ENCODE peak calls at places on chromosomes 3 and 15, in four cellular contexts. One of them, this sample, is unnamed.

GRCh38 chr3:129040579-129041300 is 19.8 kb upstream of the GP9 start:
- DNase-seq in astrocyte of the spinal cord: no peak
- DNase-seq in dorsolateral prefrontal cortex: no peak
- DNase-seq in HFF-Myc: no peak
- DNase-seq in this sample: no peak

GRCh38 chr15:57821826-57822225 is 115.3 kb downstream of the POLR2M start:
- DNase-seq in astrocyte of the spinal cord: no peak
- DNase-seq in dorsolateral prefrontal cortex: no peak
- DNase-seq in HFF-Myc: no peak
- DNase-seq in this sample: no peak

GRCh38 chr15:90205050-90205848 is 4.1 kb downstream of the SEMA4B start:
- DNase-seq in astrocyte of the spinal cord: no peak
- DNase-seq in dorsolateral prefrontal cortex: no peak
- DNase-seq in HFF-Myc: no peak
- DNase-seq in this sample: no peak

GRCh38 chr3:159882784-159883779 is 105.6 kb upstream of the IL12A start:
- DNase-seq in astrocyte of the spinal cord: peak
- DNase-seq in dorsolateral prefrontal cortex: no peak
- DNase-seq in HFF-Myc: peak
- DNase-seq in this sample: peak

GRCh38 chr3:172367205-172368105 is 80.8 kb downstream of the GHSR start:
- DNase-seq in astrocyte of the spinal cord: peak
- DNase-seq in dorsolateral prefrontal cortex: no peak
- DNase-seq in HFF-Myc: no peak
- DNase-seq in this sample: peak

GRCh38 chr3:100941451-100941850 is 51.8 kb downstream of the ABI3BP start:
- DNase-seq in astrocyte of the spinal cord: no peak
- DNase-seq in dorsolateral prefrontal cortex: no peak
- DNase-seq in HFF-Myc: no peak
- DNase-seq in this sample: no peak

GRCh38 chr15:40420793-40421192 is 15.2 kb downstream of the IVD start:
- DNase-seq in astrocyte of the spinal cord: no peak
- DNase-seq in dorsolateral prefrontal cortex: no peak
- DNase-seq in HFF-Myc: no peak
- DNase-seq in this sample: peak

GRCh38 chr3:107082527-107082926 is 294.7 kb upstream of the CCDC54 start:
- DNase-seq in astrocyte of the spinal cord: no peak
- DNase-seq in dorsolateral prefrontal cortex: no peak
- DNase-seq in HFF-Myc: no peak
- DNase-seq in this sample: no peak

GRCh38 chr3:127185268-127185667 is 7.7 kb upstream of the PRR23E start:
- DNase-seq in astrocyte of the spinal cord: no peak
- DNase-seq in dorsolateral prefrontal cortex: no peak
- DNase-seq in HFF-Myc: no peak
- DNase-seq in this sample: no peak

GRCh38 chr3:18987862-18988447 is 160.4 kb upstream of the KCNH8 start:
- DNase-seq in astrocyte of the spinal cord: no peak
- DNase-seq in dorsolateral prefrontal cortex: no peak
- DNase-seq in HFF-Myc: no peak
- DNase-seq in this sample: no peak

GRCh38 chr3:123282461-123282860 is 80.7 kb downstream of the SEC22A start:
- DNase-seq in astrocyte of the spinal cord: no peak
- DNase-seq in dorsolateral prefrontal cortex: no peak
- DNase-seq in HFF-Myc: no peak
- DNase-seq in this sample: no peak

GRCh38 chr3:7095116-7095515 is 234.2 kb downstream of the GRM7 start:
- DNase-seq in astrocyte of the spinal cord: peak
- DNase-seq in dorsolateral prefrontal cortex: no peak
- DNase-seq in HFF-Myc: no peak
- DNase-seq in this sample: no peak

GRCh38 chr15:62307551-62307950 is 142.5 kb upstream of the C2CD4B start:
- DNase-seq in astrocyte of the spinal cord: peak
- DNase-seq in dorsolateral prefrontal cortex: no peak
- DNase-seq in HFF-Myc: no peak
- DNase-seq in this sample: no peak

GRCh38 chr3:156605686-156606605 is 51.0 kb upstream of the SSR3 start:
- DNase-seq in astrocyte of the spinal cord: peak
- DNase-seq in dorsolateral prefrontal cortex: peak
- DNase-seq in HFF-Myc: no peak
- DNase-seq in this sample: peak

GRCh38 chr3:135965129-135965505 is 411 bp upstream of the PPP2R3A start:
- DNase-seq in astrocyte of the spinal cord: peak
- DNase-seq in dorsolateral prefrontal cortex: no peak
- DNase-seq in HFF-Myc: no peak
- DNase-seq in this sample: no peak

GRCh38 chr15:75347222-75348033 is 589 bp downstream of the NEIL1 start:
- DNase-seq in astrocyte of the spinal cord: no peak
- DNase-seq in dorsolateral prefrontal cortex: peak
- DNase-seq in HFF-Myc: no peak
- DNase-seq in this sample: peak

GRCh38 chr15:62068071-62068786 is 1.5 kb downstream of the C2CD4A start:
- DNase-seq in astrocyte of the spinal cord: peak
- DNase-seq in dorsolateral prefrontal cortex: peak
- DNase-seq in HFF-Myc: no peak
- DNase-seq in this sample: peak

GRCh38 chr15:67685008-67685599 is 140.2 kb upstream of the SKOR1 start:
- DNase-seq in astrocyte of the spinal cord: peak
- DNase-seq in dorsolateral prefrontal cortex: no peak
- DNase-seq in HFF-Myc: peak
- DNase-seq in this sample: peak

GRCh38 chr3:82157952-82158351 is 396.5 kb upstream of the GBE1 start:
- DNase-seq in astrocyte of the spinal cord: peak
- DNase-seq in dorsolateral prefrontal cortex: no peak
- DNase-seq in HFF-Myc: peak
- DNase-seq in this sample: peak

GRCh38 chr3:129162729-129163579 is 2.1 kb upstream of the ISY1 start:
- DNase-seq in astrocyte of the spinal cord: no peak
- DNase-seq in dorsolateral prefrontal cortex: no peak
- DNase-seq in HFF-Myc: no peak
- DNase-seq in this sample: no peak

GRCh38 chr3:147354621-147355020 is 51.7 kb downstream of the ZIC4 start:
- DNase-seq in astrocyte of the spinal cord: no peak
- DNase-seq in dorsolateral prefrontal cortex: no peak
- DNase-seq in HFF-Myc: no peak
- DNase-seq in this sample: no peak

GRCh38 chr3:72848703-72849081 is 447 bp upstream of the SHQ1 start:
- DNase-seq in astrocyte of the spinal cord: no peak
- DNase-seq in dorsolateral prefrontal cortex: no peak
- DNase-seq in HFF-Myc: no peak
- DNase-seq in this sample: no peak

GRCh38 chr3:129917423-129918007 is 24.0 kb upstream of the TMCC1 start:
- DNase-seq in astrocyte of the spinal cord: no peak
- DNase-seq in dorsolateral prefrontal cortex: no peak
- DNase-seq in HFF-Myc: no peak
- DNase-seq in this sample: no peak

GRCh38 chr3:188007897-188008296 is 146.1 kb upstream of the LPP start:
- DNase-seq in astrocyte of the spinal cord: no peak
- DNase-seq in dorsolateral prefrontal cortex: no peak
- DNase-seq in HFF-Myc: no peak
- DNase-seq in this sample: no peak

GRCh38 chr15:88905576-88905975 is 7.6 kb downstream of the MFGE8 start:
- DNase-seq in astrocyte of the spinal cord: no peak
- DNase-seq in dorsolateral prefrontal cortex: no peak
- DNase-seq in HFF-Myc: no peak
- DNase-seq in this sample: no peak

GRCh38 chr15:101718896-101719295 is 5.4 kb downstream of the TARS3 start:
- DNase-seq in astrocyte of the spinal cord: no peak
- DNase-seq in dorsolateral prefrontal cortex: no peak
- DNase-seq in HFF-Myc: no peak
- DNase-seq in this sample: no peak

GRCh38 chr3:13650210-13651056 is 101.5 kb downstream of the FBLN2 start:
- DNase-seq in astrocyte of the spinal cord: peak
- DNase-seq in dorsolateral prefrontal cortex: peak
- DNase-seq in HFF-Myc: peak
- DNase-seq in this sample: peak

GRCh38 chr15:99434506-99435137 is 131.2 kb upstream of the MEF2A start:
- DNase-seq in astrocyte of the spinal cord: no peak
- DNase-seq in dorsolateral prefrontal cortex: peak
- DNase-seq in HFF-Myc: no peak
- DNase-seq in this sample: no peak

GRCh38 chr3:58143417-58144055 is 67.2 kb downstream of the DNASE1L3 start:
- DNase-seq in astrocyte of the spinal cord: no peak
- DNase-seq in dorsolateral prefrontal cortex: no peak
- DNase-seq in HFF-Myc: no peak
- DNase-seq in this sample: no peak

GRCh38 chr15:68228143-68228970 is 1.2 kb downstream of the CLN6 start:
- DNase-seq in astrocyte of the spinal cord: peak
- DNase-seq in dorsolateral prefrontal cortex: no peak
- DNase-seq in HFF-Myc: no peak
- DNase-seq in this sample: no peak